ENCODE peak calls at places on chromosomes 12 and 14, in seven cellular contexts. S, K, A, F, L, D and H are unnamed samples.

GRCh38 chr12:105978686-105979085 is 160.1 kb downstream of the NUAK1 start:
- DNase-seq in S (no peak), K (no peak), A (no peak), F (peak), L (no peak), D (peak), H (no peak)

GRCh38 chr14:89378119-89378518 is 38.9 kb downstream of the FOXN3 start:
- DNase-seq in S (no peak), K (peak), A (no peak), F (no peak), L (no peak), D (peak), H (peak)

GRCh38 chr12:15088115-15088514 is 115.3 kb downstream of the PDE6H start:
- DNase-seq in S (no peak), K (no peak), A (no peak), F (peak), L (no peak), D (peak), H (peak)

GRCh38 chr14:94543450-94544123 is 17.7 kb upstream of the SERPINA4 start:
- DNase-seq in S (no peak), K (no peak), A (no peak), F (no peak), L (no peak), D (peak), H (no peak)

GRCh38 chr12:56034586-56035332 is 7.0 kb upstream of the RPS26 start:
- DNase-seq in S (no peak), K (no peak), A (no peak), F (no peak), L (no peak), D (no peak), H (peak)

GRCh38 chr14:87153391-87153790 is 839.6 kb downstream of the GALC start:
- DNase-seq in S (peak), K (no peak), A (no peak), F (no peak), L (no peak), D (no peak), H (no peak)

GRCh38 chr14:36975834-36976233 is 196.6 kb downstream of the SLC25A21 start:
- DNase-seq in S (no peak), K (peak), A (no peak), F (peak), L (no peak), D (peak), H (no peak)

GRCh38 chr12:53533476-53533875 is 26.2 kb upstream of the NPFF start:
- DNase-seq in S (no peak), K (no peak), A (no peak), F (no peak), L (no peak), D (no peak), H (no peak)

GRCh38 chr14:91173867-91174266 is 60.0 kb downstream of the DGLUCY start:
- DNase-seq in S (no peak), K (no peak), A (no peak), F (no peak), L (no peak), D (no peak), H (no peak)

GRCh38 chr12:118334939-118335567 is 37.7 kb downstream of the TAOK3 start:
- DNase-seq in S (no peak), K (no peak), A (no peak), F (peak), L (no peak), D (no peak), H (no peak)

GRCh38 chr12:15555466-15555865 is 233.2 kb downstream of the PTPRO start:
- DNase-seq in S (no peak), K (no peak), A (no peak), F (no peak), L (no peak), D (no peak), H (no peak)

GRCh38 chr12:10615532-10615931 is 2.1 kb upstream of the MAGOHB start:
- DNase-seq in S (no peak), K (peak), A (no peak), F (peak), L (no peak), D (peak), H (no peak)

GRCh38 chr14:54211562-54212308 is 185.1 kb upstream of the CDKN3 start:
- DNase-seq in S (no peak), K (no peak), A (no peak), F (peak), L (no peak), D (peak), H (no peak)

GRCh38 chr12:5173511-5174011 is 129.9 kb downstream of the KCNA5 start:
- DNase-seq in S (no peak), K (peak), A (no peak), F (peak), L (no peak), D (peak), H (no peak)

GRCh38 chr14:67480011-67480410 is 8.5 kb downstream of the TMEM229B start:
- DNase-seq in S (peak), K (peak), A (no peak), F (no peak), L (no peak), D (no peak), H (no peak)

GRCh38 chr12:22514875-22515274 is 29.5 kb downstream of the C2CD5 start:
- DNase-seq in S (no peak), K (no peak), A (no peak), F (no peak), L (no peak), D (no peak), H (no peak)

GRCh38 chr14:105470812-105471771 is 3.5 kb upstream of the CRIP2 start:
- DNase-seq in S (no peak), K (peak), A (no peak), F (no peak), L (no peak), D (no peak), H (no peak)

GRCh38 chr12:123261196-123261595 is 10.5 kb downstream of the CDK2AP1 start:
- DNase-seq in S (no peak), K (no peak), A (no peak), F (no peak), L (no peak), D (no peak), H (no peak)

GRCh38 chr14:100902792-100903191 is 730 bp downstream of the RTL1 start:
- DNase-seq in S (no peak), K (no peak), A (no peak), F (no peak), L (no peak), D (no peak), H (no peak)

GRCh38 chr14:37591311-37591940 is 3.6 kb downstream of the FOXA1 start:
- DNase-seq in S (no peak), K (peak), A (no peak), F (no peak), L (peak), D (no peak), H (no peak)

GRCh38 chr12:104793280-104793679 is 164.8 kb downstream of the SLC41A2 start:
- DNase-seq in S (no peak), K (no peak), A (no peak), F (peak), L (peak), D (peak), H (no peak)

GRCh38 chr14:102034301-102034700 is 52.5 kb downstream of the HSP90AA1 start:
- DNase-seq in S (no peak), K (no peak), A (no peak), F (no peak), L (peak), D (no peak), H (no peak)

GRCh38 chr12:23834076-23834475 is 115.4 kb downstream of the SOX5 start:
- DNase-seq in S (no peak), K (no peak), A (no peak), F (no peak), L (no peak), D (no peak), H (no peak)

GRCh38 chr12:76719171-76719631 is 44.7 kb upstream of the ZDHHC17 start:
- DNase-seq in S (no peak), K (no peak), A (peak), F (no peak), L (no peak), D (no peak), H (no peak)

GRCh38 chr14:74608959-74609611 is 3.0 kb downstream of the LTBP2 start:
- DNase-seq in S (peak), K (peak), A (peak), F (peak), L (peak), D (peak), H (peak)

GRCh38 chr14:70358631-70359030 is 852 bp downstream of the COX16 start:
- DNase-seq in S (no peak), K (peak), A (no peak), F (no peak), L (no peak), D (peak), H (no peak)

GRCh38 chr14:65239143-65239672 is 136.9 kb upstream of the MAX start:
- DNase-seq in S (no peak), K (no peak), A (no peak), F (peak), L (no peak), D (peak), H (no peak)

GRCh38 chr14:69663322-69663686 is 51.9 kb downstream of the SUSD6 start:
- DNase-seq in S (no peak), K (no peak), A (no peak), F (no peak), L (no peak), D (no peak), H (no peak)

GRCh38 chr14:42378274-42378673 is 771.6 kb downstream of the LRFN5 start:
- DNase-seq in S (peak), K (peak), A (no peak), F (no peak), L (no peak), D (no peak), H (no peak)

GRCh38 chr14:90400904-90401561 is 4.2 kb downstream of the CALM1 start:
- DNase-seq in S (no peak), K (no peak), A (no peak), F (no peak), L (no peak), D (no peak), H (no peak)

GRCh38 chr14:103123634-103124500 is 606 bp downstream of the TNFAIP2 start:
- DNase-seq in S (no peak), K (peak), A (no peak), F (no peak), L (no peak), D (peak), H (no peak)

GRCh38 chr12:85979641-85980040 is 105.5 kb downstream of the NTS start:
- DNase-seq in S (no peak), K (no peak), A (no peak), F (no peak), L (no peak), D (no peak), H (no peak)

GRCh38 chr12:122851820-122852219 is 16.6 kb downstream of the HIP1R start:
- DNase-seq in S (no peak), K (peak), A (no peak), F (no peak), L (no peak), D (peak), H (no peak)

GRCh38 chr12:72207094-72207493 is 65.1 kb upstream of the TRHDE start:
- DNase-seq in S (no peak), K (peak), A (no peak), F (no peak), L (no peak), D (no peak), H (no peak)

GRCh38 chr14:23512156-23512555 is 39.4 kb downstream of the ZFHX2 start:
- DNase-seq in S (peak), K (peak), A (no peak), F (no peak), L (no peak), D (no peak), H (peak)

GRCh38 chr12:4240161-4240783 is 33.3 kb upstream of the CCND2 start:
- DNase-seq in S (no peak), K (no peak), A (no peak), F (no peak), L (no peak), D (no peak), H (no peak)

GRCh38 chr12:106304001-106304421 is 1.5 kb downstream of the TCP11L2 start:
- DNase-seq in S (no peak), K (peak), A (peak), F (no peak), L (no peak), D (no peak), H (peak)

GRCh38 chr14:33676135-33676566 is 274.7 kb downstream of the EGLN3 start:
- DNase-seq in S (no peak), K (peak), A (peak), F (peak), L (no peak), D (peak), H (no peak)